ENCODE peak calls at places on chromosome 21, in nine cellular contexts. L is bronchial epithelial cell, O is GM03348, Z is DMS153, X is ovary, K is tibial nerve, G is nucleus accumbens, F is GM10248, R is HTR-8/SVneo. Q is an unnamed sample.

GRCh38 chr21:15848632-15849031 is 118.8 kb downstream of the USP25 start:
- DNase-seq in L (peak), O (no peak), Z (no peak), X (no peak), K (no peak), G (no peak), F (no peak), R (peak), Q (no peak)

GRCh38 chr21:37670883-37671282 is 245.4 kb downstream of the KCNJ6 start:
- DNase-seq in L (peak), O (peak), Z (no peak), X (no peak), K (no peak), G (no peak), F (no peak), R (peak), Q (no peak)

GRCh38 chr21:34889537-34890257 is 159.4 kb downstream of the RUNX1 start:
- DNase-seq in L (peak), O (peak), Z (peak), X (peak), K (peak), G (no peak), F (peak), R (peak), Q (peak)

GRCh38 chr21:30209571-30209970 is 6.3 kb downstream of the CLDN8 start:
- DNase-seq in L (no peak), O (no peak), Z (no peak), X (no peak), K (no peak), G (no peak), F (no peak), R (no peak), Q (no peak)

GRCh38 chr21:44938976-44939531 is 775 bp upstream of the SLX9 start:
- DNase-seq in L (no peak), O (no peak), Z (no peak), X (no peak), K (no peak), G (no peak), F (no peak), R (no peak), Q (peak)

GRCh38 chr21:46066843-46067331 is 31.0 kb upstream of the COL6A2 start:
- DNase-seq in L (no peak), O (peak), Z (no peak), X (peak), K (no peak), G (no peak), F (no peak), R (no peak), Q (peak)

GRCh38 chr21:46094401-46095105 is 3.4 kb upstream of the COL6A2 start:
- DNase-seq in L (no peak), O (no peak), Z (no peak), X (no peak), K (no peak), G (no peak), F (peak), R (no peak), Q (no peak)

GRCh38 chr21:44952929-44953627 is 13.2 kb downstream of the SLX9 start:
- DNase-seq in L (no peak), O (no peak), Z (no peak), X (no peak), K (no peak), G (no peak), F (no peak), R (no peak), Q (peak)

GRCh38 chr21:19461481-19462205 is 1058.1 kb upstream of the TMPRSS15 start:
- DNase-seq in L (no peak), O (no peak), Z (no peak), X (no peak), K (no peak), G (no peak), F (no peak), R (no peak), Q (no peak)

GRCh38 chr21:35168702-35169101 is 119.6 kb upstream of the RUNX1 start:
- DNase-seq in L (no peak), O (no peak), Z (no peak), X (no peak), K (no peak), G (no peak), F (no peak), R (no peak), Q (no peak)

GRCh38 chr21:45332981-45333582 is 45.4 kb upstream of the POFUT2 start:
- DNase-seq in L (no peak), O (no peak), Z (no peak), X (peak), K (no peak), G (no peak), F (no peak), R (no peak), Q (no peak)

GRCh38 chr21:35102488-35103407 is 53.6 kb upstream of the RUNX1 start:
- DNase-seq in L (peak), O (no peak), Z (no peak), X (no peak), K (no peak), G (peak), F (peak), R (no peak), Q (peak)

GRCh38 chr21:24705201-24705600 is 902.1 kb downstream of the MRPL39 start:
- DNase-seq in L (no peak), O (no peak), Z (no peak), X (no peak), K (no peak), G (no peak), F (no peak), R (no peak), Q (no peak)

GRCh38 chr21:41764558-41765392 is 2.1 kb downstream of the RIPK4 start:
- DNase-seq in L (peak), O (no peak), Z (no peak), X (no peak), K (no peak), G (no peak), F (no peak), R (no peak), Q (no peak)

GRCh38 chr21:34037446-34037845 is 35.9 kb upstream of the MRPS6 start:
- DNase-seq in L (peak), O (peak), Z (no peak), X (no peak), K (no peak), G (no peak), F (no peak), R (peak), Q (no peak)

GRCh38 chr21:34986561-34987533 is 62.3 kb downstream of the RUNX1 start:
- DNase-seq in L (no peak), O (peak), Z (no peak), X (no peak), K (no peak), G (no peak), F (peak), R (peak), Q (no peak)

GRCh38 chr21:42637602-42638041 is 15.8 kb upstream of the PDE9A start:
- DNase-seq in L (no peak), O (no peak), Z (no peak), X (no peak), K (no peak), G (no peak), F (no peak), R (no peak), Q (peak)

GRCh38 chr21:42861311-42862122 is 17.8 kb downstream of the WDR4 start:
- DNase-seq in L (no peak), O (no peak), Z (no peak), X (no peak), K (no peak), G (no peak), F (no peak), R (no peak), Q (no peak)

GRCh38 chr21:31538821-31539220 is 120.7 kb upstream of the SOD1 start:
- DNase-seq in L (no peak), O (no peak), Z (no peak), X (no peak), K (no peak), G (no peak), F (no peak), R (no peak), Q (no peak)

GRCh38 chr21:40562603-40563002 is 284.4 kb downstream of the DSCAM start:
- DNase-seq in L (no peak), O (no peak), Z (no peak), X (no peak), K (no peak), G (no peak), F (no peak), R (no peak), Q (no peak)

GRCh38 chr21:36792505-36792967 is 93.6 kb downstream of the SIM2 start:
- DNase-seq in L (peak), O (no peak), Z (no peak), X (no peak), K (no peak), G (no peak), F (peak), R (peak), Q (peak)

GRCh38 chr21:34498623-34499022 is 13.4 kb downstream of the KCNE1 start:
- DNase-seq in L (no peak), O (no peak), Z (peak), X (no peak), K (no peak), G (no peak), F (no peak), R (no peak), Q (no peak)

GRCh38 chr21:29256125-29256895 is 42.4 kb upstream of the BACH1 start:
- DNase-seq in L (peak), O (no peak), Z (peak), X (no peak), K (no peak), G (no peak), F (no peak), R (no peak), Q (no peak)

GRCh38 chr21:18387994-18388393 is 15.6 kb downstream of the TMPRSS15 start:
- DNase-seq in L (no peak), O (no peak), Z (no peak), X (no peak), K (no peak), G (no peak), F (no peak), R (peak), Q (no peak)

GRCh38 chr21:38968887-38969543 is 163.3 kb downstream of the ETS2 start:
- DNase-seq in L (no peak), O (no peak), Z (peak), X (no peak), K (no peak), G (no peak), F (no peak), R (no peak), Q (no peak)

GRCh38 chr21:39381009-39381408 is 32.1 kb upstream of the HMGN1 start:
- DNase-seq in L (no peak), O (no peak), Z (no peak), X (no peak), K (no peak), G (no peak), F (no peak), R (no peak), Q (no peak)

Q was measured in psoas muscle.